ENCODE peak calls at places on chromosomes 1 and 21, in nine cellular contexts. C, D, U, E, P, Y, L, B and G are unnamed samples.

GRCh38 chr1:112464501-112464900 is 44.3 kb upstream of the WNT2B start:
- DNase-seq in B (no peak), L (no peak), D (no peak), P (no peak), E (no peak), Y (no peak), C (no peak), U (no peak), G (no peak)

GRCh38 chr1:242242983-242243382 is 244.1 kb upstream of the MAP1LC3C start:
- DNase-seq in E (no peak), B (no peak), L (no peak), U (no peak), C (no peak), D (no peak), Y (no peak), P (no peak), G (no peak)

GRCh38 chr21:25764065-25764464 is 29.3 kb downstream of the GABPA start:
- DNase-seq in D (no peak), P (no peak), L (no peak), B (no peak), Y (no peak), E (no peak), C (no peak), U (no peak), G (no peak)

GRCh38 chr1:101366513-101367215 is 129.8 kb downstream of the S1PR1 start:
- DNase-seq in E (no peak), D (peak; percentile 53), P (no peak), U (no peak), C (no peak), B (no peak), Y (no peak), L (no peak), G (no peak)

GRCh38 chr1:151914076-151914475 is 4.8 kb upstream of the THEM4 start:
- DNase-seq in Y (no peak), U (no peak), L (no peak), P (no peak), D (no peak), B (no peak), E (no peak), C (no peak), G (no peak)

GRCh38 chr1:18540136-18540765 is 59.5 kb downstream of the KLHDC7A start:
- DNase-seq in B (no peak), C (no peak), D (no peak), L (no peak), E (no peak), Y (no peak), U (no peak), P (no peak), G (peak; percentile 13)

GRCh38 chr1:247367786-247368342 is 36.2 kb upstream of the ZNF496 start:
- DNase-seq in C (peak; percentile 55), B (no peak), Y (no peak), E (no peak), U (no peak), P (no peak), D (peak; percentile 73), L (no peak), G (no peak)

GRCh38 chr21:42199488-42200463 is 19.2 kb upstream of the ABCG1 start:
- DNase-seq in U (no peak), Y (no peak), D (peak; percentile 77), P (no peak), B (no peak), C (peak; percentile 8), L (no peak), E (no peak), G (no peak)

DNA sequence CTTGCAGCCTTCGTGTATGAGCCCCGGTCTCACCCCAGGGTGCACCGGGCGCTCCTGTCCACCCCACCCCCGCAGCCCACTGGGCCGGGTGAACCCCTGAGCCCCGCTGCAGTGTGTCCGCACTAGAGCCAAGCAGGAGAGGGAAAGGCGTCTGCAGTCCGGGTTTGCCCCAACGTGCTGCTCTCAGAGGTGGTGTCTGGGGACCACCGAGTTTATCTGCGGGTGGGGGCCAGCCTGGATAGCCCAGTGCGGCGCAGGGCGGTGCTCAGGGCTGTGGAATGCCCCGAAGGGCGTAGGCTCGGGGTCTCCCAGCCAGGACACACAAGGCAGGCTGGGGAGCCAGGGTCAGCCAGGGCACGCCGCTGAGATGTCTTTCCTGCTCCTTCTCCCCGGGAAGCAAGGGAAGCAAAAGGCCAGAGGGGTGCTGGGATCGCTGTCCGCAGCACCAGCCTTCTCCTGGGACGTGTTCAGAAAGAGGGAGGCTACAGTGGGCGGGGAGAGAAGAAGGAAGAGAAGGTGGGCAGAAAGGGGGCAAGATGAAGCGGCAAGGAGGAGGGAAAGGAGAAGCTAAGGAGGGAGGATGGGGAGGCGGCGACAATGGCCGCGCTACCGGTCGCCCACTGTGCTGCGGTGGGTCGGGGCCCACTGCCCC is 56.6 kb downstream of the MAB21L3 start:
- DNase-seq in P (peak; percentile 41), U (no peak), B (no peak), Y (peak; percentile 55), L (no peak), D (no peak), C (no peak), E (no peak), G (no peak)
- H3K4me1 ChIP-seq in P (no peaks in the 10 kb centered on the region), U (peaks cover 53% of the 10 kb centered on the region), B (no peaks in the 10 kb centered on the region), Y (peaks cover 25% of the 10 kb centered on the region), L (no peaks in the 10 kb centered on the region), D (no peaks in the 10 kb centered on the region), C (peaks cover 15% of the 10 kb centered on the region), E (peaks cover 12% of the 10 kb centered on the region), G (no peaks in the 10 kb centered on the region)

GRCh38 chr1:235642943-235643371 is 6.6 kb downstream of the GNG4 start:
- DNase-seq in E (no peak), D (no peak), P (no peak), U (no peak), Y (no peak), C (no peak), B (no peak), L (no peak), G (no peak)
- H3K27ac ChIP-seq in E (peak overlapping the region; percentile 70), D (no peak overlapping the region), P (no peak overlapping the region), U (no peak overlapping the region), Y (no peak overlapping the region), C (no peak overlapping the region), B (no peak overlapping the region), L (no peak overlapping the region), G (no peak overlapping the region)

GRCh38 chr1:1804301-1804700 is 26.0 kb upstream of the NADK start:
- DNase-seq in C (no peak), L (no peak), Y (no peak), B (no peak), P (no peak), E (no peak), U (no peak), D (no peak), G (no peak)

GRCh38 chr1:1808206-1808605 is 29.9 kb upstream of the NADK start:
- DNase-seq in B (no peak), C (no peak), D (no peak), E (no peak), U (no peak), L (no peak), P (no peak), Y (no peak), G (no peak)

GRCh38 chr1:1809489-1809888 is 31.2 kb upstream of the NADK start:
- DNase-seq in C (no peak), D (no peak), Y (no peak), B (no peak), L (no peak), E (no peak), P (no peak), U (no peak), G (no peak)

DNA sequence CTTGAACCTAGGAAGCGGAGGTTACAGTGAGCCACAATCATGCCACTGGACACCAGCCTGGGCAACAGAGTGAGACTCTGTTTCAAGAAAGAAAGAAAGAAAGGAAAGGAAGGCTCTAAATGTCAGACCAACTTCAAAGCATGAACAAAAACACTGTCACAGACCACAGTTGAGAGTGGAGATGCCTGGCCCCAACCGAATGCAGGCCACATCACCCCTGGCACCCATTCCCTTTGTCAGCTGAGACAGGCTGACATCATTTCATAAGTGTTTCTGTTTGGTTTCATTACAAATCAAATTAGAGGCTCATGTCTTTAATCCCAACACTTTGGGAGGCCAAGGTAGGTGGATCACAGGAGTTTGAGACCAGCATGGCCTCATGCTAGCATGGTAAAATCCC is 28.6 kb upstream of the NADK start:
- DNase-seq in P (no peak), E (no peak), L (no peak), U (no peak), C (no peak), B (no peak), D (peak; percentile 37), Y (no peak), G (no peak)
- H3K36me3 ChIP-seq in P (no peaks in the 10 kb centered on the region), E (peaks cover 57% of the 10 kb centered on the region), L (peaks cover 6% of the 10 kb centered on the region), U (peaks cover 77% of the 10 kb centered on the region), C (peaks cover 73% of the 10 kb centered on the region), B (peaks cover 19% of the 10 kb centered on the region), D (peaks cover 55% of the 10 kb centered on the region), Y (peaks cover 42% of the 10 kb centered on the region), G (peaks cover 53% of the 10 kb centered on the region)

GRCh38 chr1:28535180-28535579 is 17.7 kb upstream of the TRNAU1AP start:
- DNase-seq in P (no peak), L (no peak), E (no peak), U (no peak), Y (no peak), B (no peak), D (no peak), C (no peak), G (no peak)
- H3K4me1 ChIP-seq in P (no peaks in the 10 kb centered on the region), L (no peaks in the 10 kb centered on the region), E (no peaks in the 10 kb centered on the region), U (no peaks in the 10 kb centered on the region), Y (peaks cover 12% of the 10 kb centered on the region), B (no peaks in the 10 kb centered on the region), D (no peaks in the 10 kb centered on the region), C (peaks cover 4% of the 10 kb centered on the region), G (no peaks in the 10 kb centered on the region)